ENCODE peak calls at places on chromosome 9, in eight cellular contexts. One of them, this sample, is unnamed.
A peak's percentile ranks its signal among the peaks of the same experiment; 100 is the strongest.

GRCh38 chr9:129582865-129583264 is 38.0 kb downstream of the C9orf50 start:
- DNase-seq in H1: no peak
- DNase-seq in HCT116: no peak
- DNase-seq in breast epithelium: no peak
- DNase-seq in K562: no peak
- DNase-seq in vagina: no peak
- DNase-seq in HepG2: no peak
- DNase-seq in sigmoid colon: no peak
- DNase-seq in this sample: no peak

GRCh38 chr9:109286981-109287380 is 33.9 kb downstream of the EPB41L4B start:
- DNase-seq in H1: no peak
- DNase-seq in HCT116: no peak
- DNase-seq in breast epithelium: no peak
- DNase-seq in K562: peak; percentile 56
- DNase-seq in vagina: no peak
- DNase-seq in HepG2: no peak
- DNase-seq in sigmoid colon: no peak
- DNase-seq in this sample: no peak

GRCh38 chr9:136882109-136882946 is 4.0 kb upstream of the TRAF2 start:
- DNase-seq in H1: no peak
- DNase-seq in HCT116: peak; percentile 56
- DNase-seq in breast epithelium: peak; percentile 62
- DNase-seq in K562: peak; percentile 58
- DNase-seq in vagina: peak; percentile 83
- DNase-seq in HepG2: peak; percentile 94
- DNase-seq in sigmoid colon: peak; percentile 80
- DNase-seq in this sample: no peak

GRCh38 chr9:120393386-120394057 is 186.4 kb downstream of the CDK5RAP2 start:
- DNase-seq in H1: no peak
- DNase-seq in HCT116: no peak
- DNase-seq in breast epithelium: no peak
- DNase-seq in K562: no peak
- DNase-seq in vagina: no peak
- DNase-seq in HepG2: no peak
- DNase-seq in sigmoid colon: peak; percentile 53
- DNase-seq in this sample: no peak

GRCh38 chr9:137159105-137160053 is 10.5 kb downstream of the LRRC26 start:
- DNase-seq in H1: no peak
- DNase-seq in HCT116: no peak
- DNase-seq in breast epithelium: no peak
- DNase-seq in K562: no peak
- DNase-seq in vagina: no peak
- DNase-seq in HepG2: no peak
- DNase-seq in sigmoid colon: no peak
- DNase-seq in this sample: no peak

GRCh38 chr9:121298689-121299112 is 30.7 kb downstream of the GSN start:
- DNase-seq in H1: no peak
- DNase-seq in HCT116: no peak
- DNase-seq in breast epithelium: no peak
- DNase-seq in K562: no peak
- DNase-seq in vagina: peak; percentile 91
- DNase-seq in HepG2: peak; percentile 62
- DNase-seq in sigmoid colon: peak; percentile 90
- DNase-seq in this sample: no peak

GRCh38 chr9:84293001-84293798 is 47.4 kb downstream of the SLC28A3 start:
- DNase-seq in H1: no peak
- DNase-seq in HCT116: no peak
- DNase-seq in breast epithelium: no peak
- DNase-seq in K562: no peak
- DNase-seq in vagina: no peak
- DNase-seq in HepG2: no peak
- DNase-seq in sigmoid colon: no peak
- DNase-seq in this sample: no peak

GRCh38 chr9:93568169-93568568 is 8.2 kb upstream of the PHF2 start:
- DNase-seq in H1: no peak
- DNase-seq in HCT116: no peak
- DNase-seq in breast epithelium: no peak
- DNase-seq in K562: no peak
- DNase-seq in vagina: no peak
- DNase-seq in HepG2: no peak
- DNase-seq in sigmoid colon: peak; percentile 59
- DNase-seq in this sample: no peak

GRCh38 chr9:87239312-87239711 is 258.4 kb upstream of the DAPK1 start:
- DNase-seq in H1: no peak
- DNase-seq in HCT116: no peak
- DNase-seq in breast epithelium: no peak
- DNase-seq in K562: no peak
- DNase-seq in vagina: peak; percentile 16
- DNase-seq in HepG2: no peak
- DNase-seq in sigmoid colon: no peak
- DNase-seq in this sample: no peak

GRCh38 chr9:2630158-2630557 is 8.6 kb downstream of the VLDLR start:
- DNase-seq in H1: no peak
- DNase-seq in HCT116: no peak
- DNase-seq in breast epithelium: no peak
- DNase-seq in K562: no peak
- DNase-seq in vagina: no peak
- DNase-seq in HepG2: no peak
- DNase-seq in sigmoid colon: no peak
- DNase-seq in this sample: no peak

GRCh38 chr9:27086818-27087680 is 22.0 kb upstream of the TEK start:
- DNase-seq in H1: no peak
- DNase-seq in HCT116: no peak
- DNase-seq in breast epithelium: no peak
- DNase-seq in K562: no peak
- DNase-seq in vagina: no peak
- DNase-seq in HepG2: no peak
- DNase-seq in sigmoid colon: no peak
- DNase-seq in this sample: no peak

GRCh38 chr9:121299467-121300282 is 31.7 kb downstream of the GSN start:
- DNase-seq in H1: no peak
- DNase-seq in HCT116: no peak
- DNase-seq in breast epithelium: peak; percentile 68
- DNase-seq in K562: no peak
- DNase-seq in vagina: no peak
- DNase-seq in HepG2: no peak
- DNase-seq in sigmoid colon: peak; percentile 93
- DNase-seq in this sample: no peak

GRCh38 chr9:96566401-96567202 is 53.0 kb downstream of the CDC14B start:
- DNase-seq in H1: peak; percentile 39
- DNase-seq in HCT116: peak; percentile 88
- DNase-seq in breast epithelium: peak; percentile 43
- DNase-seq in K562: peak; percentile 85
- DNase-seq in vagina: no peak
- DNase-seq in HepG2: peak; percentile 92
- DNase-seq in sigmoid colon: peak; percentile 88
- DNase-seq in this sample: no peak
- TF ChIP-seq POLR2AphosphoS5 in H1: no peak
- TF ChIP-seq POLR2AphosphoS5 in HCT116: no peak
- TF ChIP-seq POLR2AphosphoS5 in breast epithelium: no peak
- TF ChIP-seq POLR2AphosphoS5 in K562: no peak
- TF ChIP-seq POLR2AphosphoS5 in vagina: no peak
- TF ChIP-seq POLR2AphosphoS5 in HepG2: peak; percentile 24
- TF ChIP-seq POLR2AphosphoS5 in sigmoid colon: peak; percentile 41
- TF ChIP-seq POLR2AphosphoS5 in this sample: no peak

GRCh38 chr9:727767-728166 is 113.7 kb upstream of the DMRT1 start:
- DNase-seq in H1: no peak
- DNase-seq in HCT116: no peak
- DNase-seq in breast epithelium: no peak
- DNase-seq in K562: no peak
- DNase-seq in vagina: no peak
- DNase-seq in HepG2: no peak
- DNase-seq in sigmoid colon: no peak
- DNase-seq in this sample: no peak

GRCh38 chr9:723308-723707 is 118.2 kb upstream of the DMRT1 start:
- DNase-seq in H1: no peak
- DNase-seq in HCT116: no peak
- DNase-seq in breast epithelium: no peak
- DNase-seq in K562: no peak
- DNase-seq in vagina: no peak
- DNase-seq in HepG2: no peak
- DNase-seq in sigmoid colon: no peak
- DNase-seq in this sample: no peak

GRCh38 chr9:731474-731873 is 110.0 kb upstream of the DMRT1 start:
- DNase-seq in H1: no peak
- DNase-seq in HCT116: no peak
- DNase-seq in breast epithelium: no peak
- DNase-seq in K562: no peak
- DNase-seq in vagina: no peak
- DNase-seq in HepG2: no peak
- DNase-seq in sigmoid colon: no peak
- DNase-seq in this sample: no peak

GRCh38 chr9:726005-726404 is 115.5 kb upstream of the DMRT1 start:
- DNase-seq in H1: no peak
- DNase-seq in HCT116: no peak
- DNase-seq in breast epithelium: no peak
- DNase-seq in K562: no peak
- DNase-seq in vagina: no peak
- DNase-seq in HepG2: no peak
- DNase-seq in sigmoid colon: peak; percentile 37
- DNase-seq in this sample: no peak

DNA sequence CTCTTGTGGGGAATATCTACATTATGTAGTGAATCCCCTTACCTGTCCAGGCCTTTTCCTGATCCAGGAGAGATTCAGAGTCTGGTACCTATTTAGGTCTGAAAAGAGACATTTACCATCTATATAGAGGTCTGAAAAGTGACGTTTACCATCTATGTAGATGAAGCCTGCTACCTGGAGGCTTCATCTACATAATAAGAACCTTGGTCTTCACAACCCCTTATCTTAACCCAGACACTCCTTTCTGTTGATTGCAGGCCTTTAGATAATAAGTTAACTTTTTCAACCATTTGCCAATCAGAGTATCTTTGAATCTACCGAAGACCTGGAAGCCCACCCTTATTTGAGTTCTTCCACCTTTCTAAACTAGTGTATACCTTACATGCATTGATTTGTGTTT is 113.0 kb upstream of the DMRT1 start:
- DNase-seq in H1: no peak
- DNase-seq in HCT116: no peak
- DNase-seq in breast epithelium: no peak
- DNase-seq in K562: no peak
- DNase-seq in vagina: no peak
- DNase-seq in HepG2: no peak
- DNase-seq in sigmoid colon: no peak
- DNase-seq in this sample: no peak
- H3K36me3 ChIP-seq in H1: no peaks in the 10 kb centered on the region
- H3K36me3 ChIP-seq in HCT116: no peaks in the 10 kb centered on the region
- H3K36me3 ChIP-seq in breast epithelium: no peaks in the 10 kb centered on the region
- H3K36me3 ChIP-seq in K562: no peaks in the 10 kb centered on the region
- H3K36me3 ChIP-seq in vagina: peaks cover 31% of the 10 kb centered on the region
- H3K36me3 ChIP-seq in HepG2: peaks cover 28% of the 10 kb centered on the region
- H3K36me3 ChIP-seq in sigmoid colon: peaks cover 28% of the 10 kb centered on the region
- H3K36me3 ChIP-seq in this sample: peaks cover 31% of the 10 kb centered on the region

GRCh38 chr9:125971895-125972729 is 224.9 kb downstream of the PBX3 start:
- DNase-seq in H1: no peak
- DNase-seq in HCT116: no peak
- DNase-seq in breast epithelium: no peak
- DNase-seq in K562: no peak
- DNase-seq in vagina: peak; percentile 76
- DNase-seq in HepG2: no peak
- DNase-seq in sigmoid colon: no peak
- DNase-seq in this sample: no peak
- TF ChIP-seq POLR2AphosphoS5 in H1: no peak
- TF ChIP-seq POLR2AphosphoS5 in HCT116: no peak
- TF ChIP-seq POLR2AphosphoS5 in breast epithelium: no peak
- TF ChIP-seq POLR2AphosphoS5 in K562: no peak
- TF ChIP-seq POLR2AphosphoS5 in vagina: no peak
- TF ChIP-seq POLR2AphosphoS5 in HepG2: no peak
- TF ChIP-seq POLR2AphosphoS5 in sigmoid colon: no peak
- TF ChIP-seq POLR2AphosphoS5 in this sample: no peak

DNA sequence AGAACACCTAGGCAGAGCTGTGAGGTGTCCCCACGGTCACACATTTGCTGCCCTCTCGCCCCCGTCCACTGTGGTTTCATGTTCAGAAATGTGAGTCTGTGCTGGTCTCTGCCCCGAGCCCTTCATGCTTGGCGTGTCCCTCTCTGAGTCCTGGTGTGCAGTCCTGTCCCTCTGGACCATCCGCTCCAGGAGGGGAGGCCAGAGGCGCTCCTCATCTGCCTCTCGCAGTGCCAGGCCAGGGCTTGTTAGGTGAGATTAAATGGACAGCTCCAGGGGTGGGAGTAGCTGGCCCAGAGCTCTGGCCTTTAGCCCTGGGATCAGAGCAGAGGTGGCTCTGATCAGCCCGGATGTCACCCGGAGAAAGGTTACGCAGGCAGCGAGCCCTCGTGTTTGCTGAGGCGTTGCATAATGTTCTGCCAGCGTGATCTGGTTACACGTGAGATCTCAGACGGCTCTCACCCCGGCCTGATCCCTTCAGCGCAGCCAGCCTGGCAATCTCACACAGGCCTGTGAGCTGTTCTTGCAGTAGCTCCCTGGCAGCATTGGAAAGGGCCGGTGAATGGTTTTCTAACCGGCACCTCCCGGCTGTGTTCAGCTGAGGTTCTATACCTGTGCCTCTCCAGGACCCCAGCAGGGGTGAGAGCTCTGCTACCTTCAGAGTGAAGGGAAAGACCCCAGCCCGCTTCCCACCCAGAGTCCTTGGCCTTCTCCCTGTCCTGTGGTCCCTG is 24.5 kb downstream of the PTGES2 start:
- DNase-seq in H1: no peak
- DNase-seq in HCT116: no peak
- DNase-seq in breast epithelium: no peak
- DNase-seq in K562: no peak
- DNase-seq in vagina: no peak
- DNase-seq in HepG2: peak; percentile 94
- DNase-seq in sigmoid colon: no peak
- DNase-seq in this sample: no peak
- H3K36me3 ChIP-seq in H1: peaks cover 25% of the 10 kb centered on the region
- H3K36me3 ChIP-seq in HCT116: peaks cover 12% of the 10 kb centered on the region
- H3K36me3 ChIP-seq in breast epithelium: peaks cover 8% of the 10 kb centered on the region
- H3K36me3 ChIP-seq in K562: peaks cover 92% of the 10 kb centered on the region
- H3K36me3 ChIP-seq in vagina: peaks cover 59% of the 10 kb centered on the region
- H3K36me3 ChIP-seq in HepG2: peaks cover 21% of the 10 kb centered on the region
- H3K36me3 ChIP-seq in sigmoid colon: peaks cover 55% of the 10 kb centered on the region
- H3K36me3 ChIP-seq in this sample: peaks cover 59% of the 10 kb centered on the region

GRCh38 chr9:89597711-89598707 is 6.8 kb upstream of the GADD45G start:
- DNase-seq in H1: no peak
- DNase-seq in HCT116: no peak
- DNase-seq in breast epithelium: peak; percentile 42
- DNase-seq in K562: peak; percentile 25
- DNase-seq in vagina: peak; percentile 72
- DNase-seq in HepG2: peak; percentile 46
- DNase-seq in sigmoid colon: no peak
- DNase-seq in this sample: no peak
- TF ChIP-seq POLR2AphosphoS5 in H1: no peak
- TF ChIP-seq POLR2AphosphoS5 in HCT116: no peak
- TF ChIP-seq POLR2AphosphoS5 in breast epithelium: no peak
- TF ChIP-seq POLR2AphosphoS5 in K562: no peak
- TF ChIP-seq POLR2AphosphoS5 in vagina: no peak
- TF ChIP-seq POLR2AphosphoS5 in HepG2: no peak
- TF ChIP-seq POLR2AphosphoS5 in sigmoid colon: no peak
- TF ChIP-seq POLR2AphosphoS5 in this sample: no peak

GRCh38 chr9:15485836-15486678 is 24.7 kb downstream of the PSIP1 start:
- DNase-seq in H1: no peak
- DNase-seq in HCT116: no peak
- DNase-seq in breast epithelium: no peak
- DNase-seq in K562: no peak
- DNase-seq in vagina: no peak
- DNase-seq in HepG2: peak; percentile 27
- DNase-seq in sigmoid colon: no peak
- DNase-seq in this sample: no peak
- H3K36me3 ChIP-seq in H1: peaks cover 2% of the 10 kb centered on the region
- H3K36me3 ChIP-seq in HCT116: peaks cover 24% of the 10 kb centered on the region
- H3K36me3 ChIP-seq in breast epithelium: no peaks in the 10 kb centered on the region
- H3K36me3 ChIP-seq in K562: peaks cover 50% of the 10 kb centered on the region
- H3K36me3 ChIP-seq in vagina: peaks cover 13% of the 10 kb centered on the region
- H3K36me3 ChIP-seq in HepG2: no peaks in the 10 kb centered on the region
- H3K36me3 ChIP-seq in sigmoid colon: no peaks in the 10 kb centered on the region
- H3K36me3 ChIP-seq in this sample: peaks cover 87% of the 10 kb centered on the region

GRCh38 chr9:114098660-114099522 is at the start of gene KIF12:
- DNase-seq in H1: no peak
- DNase-seq in HCT116: peak; percentile 22
- DNase-seq in breast epithelium: no peak
- DNase-seq in K562: peak; percentile 82
- DNase-seq in vagina: no peak
- DNase-seq in HepG2: peak; percentile 74
- DNase-seq in sigmoid colon: no peak
- DNase-seq in this sample: no peak
- TF ChIP-seq POLR2AphosphoS5 in H1: no peak
- TF ChIP-seq POLR2AphosphoS5 in HCT116: no peak
- TF ChIP-seq POLR2AphosphoS5 in breast epithelium: no peak
- TF ChIP-seq POLR2AphosphoS5 in K562: no peak
- TF ChIP-seq POLR2AphosphoS5 in vagina: no peak
- TF ChIP-seq POLR2AphosphoS5 in HepG2: peak; percentile 40
- TF ChIP-seq POLR2AphosphoS5 in sigmoid colon: no peak
- TF ChIP-seq POLR2AphosphoS5 in this sample: no peak

This sample was measured in SK-N-MC.